ENCODE peak calls at places on chromosomes 4 and X, in six cellular contexts. One of them, this sample, is unnamed. For H3K27me3, the result is how much of the 10 kb centered on the place peaks cover.

GRCh38 chr4:127624176-127624575 is 8.6 kb upstream of the INTU start:
- DNase-seq in fibroblast of lung: no peak
- DNase-seq in transverse colon: no peak
- DNase-seq in IMR-90: no peak
- DNase-seq in tibial artery: no peak
- DNase-seq in Peyer's patch: no peak
- DNase-seq in this sample: no peak

GRCh38 chrX:54357414-54358377 is at the start of gene WNK3:
- DNase-seq in Peyer's patch: peak
- DNase-seq in transverse colon: peak
- DNase-seq in tibial artery: peak
- DNase-seq in fibroblast of lung: peak
- DNase-seq in IMR-90: peak
- DNase-seq in this sample: no peak

GRCh38 chrX:134444681-134445080 is 15.3 kb upstream of the HPRT1 start:
- DNase-seq in tibial artery: no peak
- DNase-seq in fibroblast of lung: no peak
- DNase-seq in transverse colon: no peak
- DNase-seq in Peyer's patch: no peak
- DNase-seq in IMR-90: no peak
- DNase-seq in this sample: no peak

GRCh38 chr4:77044458-77045124 is 31.2 kb downstream of the CCNI start:
- DNase-seq in transverse colon: no peak
- DNase-seq in Peyer's patch: no peak
- DNase-seq in fibroblast of lung: peak
- DNase-seq in IMR-90: peak
- DNase-seq in tibial artery: no peak
- DNase-seq in this sample: peak

GRCh38 chr4:168694669-168695068 is 197.8 kb downstream of the PALLD start:
- DNase-seq in Peyer's patch: no peak
- DNase-seq in tibial artery: no peak
- DNase-seq in fibroblast of lung: peak
- DNase-seq in transverse colon: no peak
- DNase-seq in IMR-90: peak
- DNase-seq in this sample: no peak

GRCh38 chr4:145484240-145484846 is 2.7 kb downstream of the SMAD1 start:
- DNase-seq in transverse colon: no peak
- DNase-seq in tibial artery: no peak
- DNase-seq in fibroblast of lung: no peak
- DNase-seq in Peyer's patch: no peak
- DNase-seq in IMR-90: no peak
- DNase-seq in this sample: no peak

GRCh38 chr4:176839656-176840055 is 46.9 kb upstream of the VEGFC start:
- DNase-seq in fibroblast of lung: peak
- DNase-seq in Peyer's patch: no peak
- DNase-seq in transverse colon: no peak
- DNase-seq in tibial artery: no peak
- DNase-seq in IMR-90: no peak
- DNase-seq in this sample: no peak

GRCh38 chrX:39813631-39814246 is 284.0 kb downstream of the BCOR start:
- DNase-seq in fibroblast of lung: peak
- DNase-seq in Peyer's patch: peak
- DNase-seq in IMR-90: peak
- DNase-seq in tibial artery: peak
- DNase-seq in transverse colon: peak
- DNase-seq in this sample: no peak

GRCh38 chr4:11904991-11905760 is 476.5 kb upstream of the HS3ST1 start:
- DNase-seq in IMR-90: no peak
- DNase-seq in fibroblast of lung: no peak
- DNase-seq in tibial artery: no peak
- DNase-seq in transverse colon: no peak
- DNase-seq in Peyer's patch: no peak
- DNase-seq in this sample: no peak

GRCh38 chr4:147823135-147823534 is 91.2 kb downstream of the ARHGAP10 start:
- DNase-seq in tibial artery: no peak
- DNase-seq in Peyer's patch: no peak
- DNase-seq in transverse colon: no peak
- DNase-seq in IMR-90: peak
- DNase-seq in fibroblast of lung: no peak
- DNase-seq in this sample: no peak

GRCh38 chr4:74098628-74098995 is 383 bp downstream of the CXCL2 start:
- DNase-seq in fibroblast of lung: no peak
- DNase-seq in transverse colon: peak
- DNase-seq in IMR-90: no peak
- DNase-seq in Peyer's patch: peak
- DNase-seq in tibial artery: no peak
- DNase-seq in this sample: no peak

GRCh38 chr4:113773756-113774155 is 12.2 kb upstream of the CAMK2D start:
- DNase-seq in tibial artery: no peak
- DNase-seq in Peyer's patch: no peak
- DNase-seq in transverse colon: no peak
- DNase-seq in fibroblast of lung: no peak
- DNase-seq in IMR-90: no peak
- DNase-seq in this sample: no peak

GRCh38 chrX:153153516-153153915 is 25.6 kb upstream of the MAGEA1 start:
- DNase-seq in fibroblast of lung: no peak
- DNase-seq in IMR-90: no peak
- DNase-seq in transverse colon: no peak
- DNase-seq in tibial artery: no peak
- DNase-seq in Peyer's patch: no peak
- DNase-seq in this sample: no peak
- H3K27me3 ChIP-seq in fibroblast of lung: under half
- H3K27me3 ChIP-seq in IMR-90: under half
- H3K27me3 ChIP-seq in transverse colon: under half
- H3K27me3 ChIP-seq in tibial artery: under half
- H3K27me3 ChIP-seq in Peyer's patch: under half
- H3K27me3 ChIP-seq in this sample: under half

DNA sequence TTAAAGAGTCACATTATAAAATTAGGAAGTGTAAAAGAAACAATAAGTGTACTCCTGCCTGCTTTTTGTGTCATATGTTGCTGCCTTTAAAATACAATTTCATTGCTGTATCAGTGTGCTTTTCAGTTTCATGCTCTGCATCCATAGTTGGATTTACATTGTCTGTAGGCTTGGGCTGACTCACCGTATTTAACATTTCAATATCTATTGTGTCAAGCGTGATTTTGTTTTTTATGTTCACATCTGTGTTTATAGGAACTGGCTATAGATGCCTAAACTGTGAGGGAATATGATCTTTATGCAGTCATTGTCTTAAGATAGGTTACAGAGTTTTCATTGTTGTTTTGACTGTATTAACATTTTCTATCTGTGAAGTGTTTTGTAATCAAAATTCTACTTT is 18.1 kb downstream of the CCSER1 start:
- DNase-seq in tibial artery: no peak
- DNase-seq in Peyer's patch: no peak
- DNase-seq in fibroblast of lung: no peak
- DNase-seq in IMR-90: no peak
- DNase-seq in transverse colon: no peak
- DNase-seq in this sample: no peak
- H3K4me3 ChIP-seq in tibial artery: no peak
- H3K4me3 ChIP-seq in Peyer's patch: no peak
- H3K4me3 ChIP-seq in fibroblast of lung: no peak
- H3K4me3 ChIP-seq in IMR-90: no peak
- H3K4me3 ChIP-seq in transverse colon: no peak
- H3K4me3 ChIP-seq in this sample: no peak

DNA sequence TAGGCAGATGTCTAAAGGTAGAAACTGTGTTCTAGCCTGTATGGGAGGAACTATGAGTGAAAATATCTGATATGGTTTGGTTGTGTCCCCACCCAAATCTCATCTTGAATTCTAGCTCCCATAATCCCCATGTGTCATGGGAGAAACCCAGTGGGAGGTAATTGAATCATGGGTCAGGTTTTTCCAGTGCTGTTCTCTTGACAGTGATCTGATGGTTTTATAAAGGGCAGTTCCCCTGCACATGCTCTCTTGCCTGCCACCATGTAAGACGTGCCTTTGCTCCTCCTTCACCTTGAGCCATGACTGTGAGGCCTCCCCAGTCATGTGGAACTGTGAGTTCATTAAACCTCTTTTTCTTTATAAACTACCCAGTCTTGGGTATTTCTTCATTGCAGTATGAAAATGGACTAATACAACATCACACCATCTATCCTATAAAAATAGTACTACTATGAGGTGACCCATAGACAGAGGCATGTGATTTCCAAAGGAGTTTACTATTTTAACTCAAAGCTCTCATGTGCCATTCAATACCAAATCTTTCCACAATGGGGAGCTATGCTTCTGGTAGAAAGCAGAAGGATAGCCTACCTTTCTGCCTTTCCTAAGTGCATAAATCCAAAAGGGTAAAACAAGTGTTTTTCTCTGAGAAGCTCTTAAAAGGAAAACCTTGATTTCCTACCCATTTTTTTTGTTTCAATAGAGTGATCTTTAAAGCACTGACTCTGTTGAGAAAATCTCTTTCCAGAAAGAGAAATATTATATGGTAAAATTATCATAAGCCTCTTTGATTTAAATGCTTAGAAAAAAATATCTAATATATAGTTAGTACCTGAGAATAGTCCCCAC is 38.8 kb downstream of the SEC31A start:
- DNase-seq in transverse colon: no peak
- DNase-seq in Peyer's patch: no peak
- DNase-seq in fibroblast of lung: peak
- DNase-seq in IMR-90: peak
- DNase-seq in tibial artery: no peak
- DNase-seq in this sample: peak
- TF ChIP-seq CTCF in transverse colon: peak
- TF ChIP-seq CTCF in Peyer's patch: no peak
- TF ChIP-seq CTCF in fibroblast of lung: peak
- TF ChIP-seq CTCF in IMR-90: peak
- TF ChIP-seq CTCF in tibial artery: peak
- TF ChIP-seq CTCF in this sample: peak

DNA sequence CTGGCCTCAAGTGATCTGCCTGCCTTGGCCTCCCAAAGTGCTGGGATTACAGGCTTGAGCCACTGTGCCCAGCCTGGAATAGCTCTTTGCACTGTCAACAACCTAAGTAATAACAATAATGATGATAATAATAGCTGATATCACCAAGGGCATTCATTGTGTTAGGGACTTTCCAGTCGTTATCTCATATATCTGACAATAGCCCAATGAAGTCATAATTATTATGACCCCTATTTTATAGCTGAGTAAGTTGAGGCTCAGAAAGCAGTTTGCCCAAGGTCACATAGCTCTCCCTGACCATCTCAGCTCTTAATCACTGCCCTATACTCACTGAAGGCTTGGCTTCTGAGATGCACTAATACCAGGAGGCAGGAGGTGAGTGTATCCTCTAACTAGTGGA is 18.7 kb upstream of the MAP7D3 start:
- DNase-seq in transverse colon: no peak
- DNase-seq in Peyer's patch: no peak
- DNase-seq in fibroblast of lung: no peak
- DNase-seq in IMR-90: no peak
- DNase-seq in tibial artery: no peak
- DNase-seq in this sample: no peak
- H3K27me3 ChIP-seq in transverse colon: under half
- H3K27me3 ChIP-seq in Peyer's patch: under half
- H3K27me3 ChIP-seq in fibroblast of lung: under half
- H3K27me3 ChIP-seq in IMR-90: under half
- H3K27me3 ChIP-seq in tibial artery: under half
- H3K27me3 ChIP-seq in this sample: under half

GRCh38 chrX:2474280-2474962 is 26.4 kb downstream of the DHRSX start:
- DNase-seq in IMR-90: no peak
- DNase-seq in Peyer's patch: no peak
- DNase-seq in tibial artery: no peak
- DNase-seq in transverse colon: no peak
- DNase-seq in fibroblast of lung: no peak
- DNase-seq in this sample: peak
- H3K4me3 ChIP-seq in IMR-90: no peak
- H3K4me3 ChIP-seq in Peyer's patch: no peak
- H3K4me3 ChIP-seq in tibial artery: no peak
- H3K4me3 ChIP-seq in transverse colon: no peak
- H3K4me3 ChIP-seq in fibroblast of lung: no peak
- H3K4me3 ChIP-seq in this sample: no peak